ENCODE peak calls at places on chromosomes 4 and X, in ten cellular contexts. One of them, this sample, is unnamed.

GRCh38 chrX:46676399-46677351 is 82.2 kb downstream of the SLC9A7 start:
- DNase-seq in stimulated activated CD8-positive, alpha-beta memory T cell treated with anti-CD3 and anti-CD28 coated beads, Interleukin-4, amount 100 ng/mL, for 48 hours: no peak
- DNase-seq in endothelial cell: no peak
- DNase-seq in effector CD8-positive, alpha-beta T cell: no peak
- DNase-seq in NCI-H2029 treated with DMSO at 0.1 percent for 48 hours: no peak
- DNase-seq in posterior cingulate gyrus: no peak
- DNase-seq in stromal cell of bone marrow: no peak
- DNase-seq in left cardiac atrium: no peak
- DNase-seq in GM13977: no peak
- DNase-seq in NCI-H1436: no peak
- DNase-seq in this sample: no peak

GRCh38 chr4:28176942-28177341 is 1316.3 kb downstream of the STIM2 start:
- DNase-seq in NCI-H2029 treated with DMSO at 0.1 percent for 48 hours: no peak
- DNase-seq in endothelial cell: no peak
- DNase-seq in left cardiac atrium: no peak
- DNase-seq in NCI-H1436: no peak
- DNase-seq in effector CD8-positive, alpha-beta T cell: no peak
- DNase-seq in stromal cell of bone marrow: no peak
- DNase-seq in GM13977: no peak
- DNase-seq in stimulated activated CD8-positive, alpha-beta memory T cell treated with anti-CD3 and anti-CD28 coated beads, Interleukin-4, amount 100 ng/mL, for 48 hours: no peak
- DNase-seq in posterior cingulate gyrus: no peak
- DNase-seq in this sample: no peak

GRCh38 chr4:152572417-152573086 is 36.7 kb upstream of the FBXW7 start:
- DNase-seq in stimulated activated CD8-positive, alpha-beta memory T cell treated with anti-CD3 and anti-CD28 coated beads, Interleukin-4, amount 100 ng/mL, for 48 hours: no peak
- DNase-seq in posterior cingulate gyrus: no peak
- DNase-seq in left cardiac atrium: no peak
- DNase-seq in NCI-H2029 treated with DMSO at 0.1 percent for 48 hours: no peak
- DNase-seq in endothelial cell: no peak
- DNase-seq in NCI-H1436: no peak
- DNase-seq in effector CD8-positive, alpha-beta T cell: no peak
- DNase-seq in GM13977: no peak
- DNase-seq in stromal cell of bone marrow: no peak
- DNase-seq in this sample: no peak

GRCh38 chrX:130770615-130771014 is 132.4 kb downstream of the ENOX2 start:
- DNase-seq in left cardiac atrium: no peak
- DNase-seq in endothelial cell: no peak
- DNase-seq in NCI-H1436: no peak
- DNase-seq in effector CD8-positive, alpha-beta T cell: no peak
- DNase-seq in stromal cell of bone marrow: peak
- DNase-seq in NCI-H2029 treated with DMSO at 0.1 percent for 48 hours: no peak
- DNase-seq in posterior cingulate gyrus: no peak
- DNase-seq in stimulated activated CD8-positive, alpha-beta memory T cell treated with anti-CD3 and anti-CD28 coated beads, Interleukin-4, amount 100 ng/mL, for 48 hours: no peak
- DNase-seq in GM13977: no peak
- DNase-seq in this sample: no peak

GRCh38 chr4:6633091-6633906 is 7.2 kb upstream of the MRFAP1 start:
- DNase-seq in NCI-H1436: no peak
- DNase-seq in GM13977: no peak
- DNase-seq in stimulated activated CD8-positive, alpha-beta memory T cell treated with anti-CD3 and anti-CD28 coated beads, Interleukin-4, amount 100 ng/mL, for 48 hours: no peak
- DNase-seq in NCI-H2029 treated with DMSO at 0.1 percent for 48 hours: no peak
- DNase-seq in stromal cell of bone marrow: no peak
- DNase-seq in left cardiac atrium: no peak
- DNase-seq in endothelial cell: no peak
- DNase-seq in effector CD8-positive, alpha-beta T cell: no peak
- DNase-seq in posterior cingulate gyrus: no peak
- DNase-seq in this sample: no peak

GRCh38 chrX:46737041-46737440 is 21.9 kb downstream of the SLC9A7 start:
- DNase-seq in NCI-H1436: no peak
- DNase-seq in effector CD8-positive, alpha-beta T cell: no peak
- DNase-seq in GM13977: no peak
- DNase-seq in posterior cingulate gyrus: no peak
- DNase-seq in stromal cell of bone marrow: no peak
- DNase-seq in left cardiac atrium: no peak
- DNase-seq in NCI-H2029 treated with DMSO at 0.1 percent for 48 hours: no peak
- DNase-seq in stimulated activated CD8-positive, alpha-beta memory T cell treated with anti-CD3 and anti-CD28 coated beads, Interleukin-4, amount 100 ng/mL, for 48 hours: no peak
- DNase-seq in endothelial cell: no peak
- DNase-seq in this sample: no peak

GRCh38 chr4:86974481-86975050 is 39.8 kb downstream of the AFF1 start:
- DNase-seq in left cardiac atrium: no peak
- DNase-seq in stimulated activated CD8-positive, alpha-beta memory T cell treated with anti-CD3 and anti-CD28 coated beads, Interleukin-4, amount 100 ng/mL, for 48 hours: no peak
- DNase-seq in stromal cell of bone marrow: no peak
- DNase-seq in posterior cingulate gyrus: no peak
- DNase-seq in NCI-H2029 treated with DMSO at 0.1 percent for 48 hours: no peak
- DNase-seq in NCI-H1436: no peak
- DNase-seq in effector CD8-positive, alpha-beta T cell: no peak
- DNase-seq in endothelial cell: no peak
- DNase-seq in GM13977: no peak
- DNase-seq in this sample: no peak

GRCh38 chr4:186700746-186701145 is 22.9 kb downstream of the FAT1 start:
- DNase-seq in stimulated activated CD8-positive, alpha-beta memory T cell treated with anti-CD3 and anti-CD28 coated beads, Interleukin-4, amount 100 ng/mL, for 48 hours: no peak
- DNase-seq in stromal cell of bone marrow: peak
- DNase-seq in NCI-H1436: no peak
- DNase-seq in endothelial cell: no peak
- DNase-seq in NCI-H2029 treated with DMSO at 0.1 percent for 48 hours: no peak
- DNase-seq in posterior cingulate gyrus: no peak
- DNase-seq in effector CD8-positive, alpha-beta T cell: no peak
- DNase-seq in GM13977: no peak
- DNase-seq in left cardiac atrium: peak
- DNase-seq in this sample: peak

GRCh38 chr4:80615099-80615498 is 279.6 kb downstream of the CFAP299 start:
- DNase-seq in effector CD8-positive, alpha-beta T cell: no peak
- DNase-seq in stromal cell of bone marrow: no peak
- DNase-seq in stimulated activated CD8-positive, alpha-beta memory T cell treated with anti-CD3 and anti-CD28 coated beads, Interleukin-4, amount 100 ng/mL, for 48 hours: no peak
- DNase-seq in NCI-H1436: no peak
- DNase-seq in NCI-H2029 treated with DMSO at 0.1 percent for 48 hours: no peak
- DNase-seq in GM13977: no peak
- DNase-seq in posterior cingulate gyrus: no peak
- DNase-seq in endothelial cell: no peak
- DNase-seq in left cardiac atrium: no peak
- DNase-seq in this sample: no peak

GRCh38 chr4:24973471-24974251 is 57.1 kb downstream of the LGI2 start:
- DNase-seq in effector CD8-positive, alpha-beta T cell: no peak
- DNase-seq in stimulated activated CD8-positive, alpha-beta memory T cell treated with anti-CD3 and anti-CD28 coated beads, Interleukin-4, amount 100 ng/mL, for 48 hours: no peak
- DNase-seq in stromal cell of bone marrow: no peak
- DNase-seq in endothelial cell: no peak
- DNase-seq in NCI-H1436: no peak
- DNase-seq in NCI-H2029 treated with DMSO at 0.1 percent for 48 hours: peak
- DNase-seq in posterior cingulate gyrus: no peak
- DNase-seq in GM13977: no peak
- DNase-seq in left cardiac atrium: peak
- DNase-seq in this sample: peak

GRCh38 chr4:3321295-3321889 is 28.6 kb downstream of the RGS12 start:
- DNase-seq in effector CD8-positive, alpha-beta T cell: no peak
- DNase-seq in GM13977: no peak
- DNase-seq in stromal cell of bone marrow: no peak
- DNase-seq in stimulated activated CD8-positive, alpha-beta memory T cell treated with anti-CD3 and anti-CD28 coated beads, Interleukin-4, amount 100 ng/mL, for 48 hours: no peak
- DNase-seq in endothelial cell: no peak
- DNase-seq in NCI-H2029 treated with DMSO at 0.1 percent for 48 hours: no peak
- DNase-seq in posterior cingulate gyrus: peak
- DNase-seq in left cardiac atrium: peak
- DNase-seq in NCI-H1436: no peak
- DNase-seq in this sample: peak

GRCh38 chrX:7689791-7690412 is 153.1 kb upstream of the VCX start:
- DNase-seq in endothelial cell: no peak
- DNase-seq in posterior cingulate gyrus: no peak
- DNase-seq in left cardiac atrium: no peak
- DNase-seq in effector CD8-positive, alpha-beta T cell: no peak
- DNase-seq in GM13977: no peak
- DNase-seq in NCI-H2029 treated with DMSO at 0.1 percent for 48 hours: no peak
- DNase-seq in stimulated activated CD8-positive, alpha-beta memory T cell treated with anti-CD3 and anti-CD28 coated beads, Interleukin-4, amount 100 ng/mL, for 48 hours: no peak
- DNase-seq in NCI-H1436: no peak
- DNase-seq in stromal cell of bone marrow: no peak
- DNase-seq in this sample: no peak

GRCh38 chr4:183823394-183823793 is 81.7 kb upstream of the STOX2 start:
- DNase-seq in left cardiac atrium: peak
- DNase-seq in effector CD8-positive, alpha-beta T cell: no peak
- DNase-seq in stimulated activated CD8-positive, alpha-beta memory T cell treated with anti-CD3 and anti-CD28 coated beads, Interleukin-4, amount 100 ng/mL, for 48 hours: no peak
- DNase-seq in NCI-H1436: no peak
- DNase-seq in GM13977: no peak
- DNase-seq in stromal cell of bone marrow: peak
- DNase-seq in posterior cingulate gyrus: no peak
- DNase-seq in endothelial cell: no peak
- DNase-seq in NCI-H2029 treated with DMSO at 0.1 percent for 48 hours: no peak
- DNase-seq in this sample: peak

GRCh38 chrX:95059909-95060308 is 1385.9 kb downstream of the FAM133A start:
- DNase-seq in GM13977: no peak
- DNase-seq in endothelial cell: no peak
- DNase-seq in NCI-H2029 treated with DMSO at 0.1 percent for 48 hours: no peak
- DNase-seq in stromal cell of bone marrow: no peak
- DNase-seq in left cardiac atrium: no peak
- DNase-seq in posterior cingulate gyrus: no peak
- DNase-seq in effector CD8-positive, alpha-beta T cell: no peak
- DNase-seq in stimulated activated CD8-positive, alpha-beta memory T cell treated with anti-CD3 and anti-CD28 coated beads, Interleukin-4, amount 100 ng/mL, for 48 hours: no peak
- DNase-seq in NCI-H1436: no peak
- DNase-seq in this sample: no peak

GRCh38 chr4:76716020-76716419 is 181.9 kb downstream of the SOWAHB start:
- DNase-seq in stromal cell of bone marrow: no peak
- DNase-seq in stimulated activated CD8-positive, alpha-beta memory T cell treated with anti-CD3 and anti-CD28 coated beads, Interleukin-4, amount 100 ng/mL, for 48 hours: no peak
- DNase-seq in NCI-H1436: no peak
- DNase-seq in posterior cingulate gyrus: no peak
- DNase-seq in NCI-H2029 treated with DMSO at 0.1 percent for 48 hours: no peak
- DNase-seq in GM13977: no peak
- DNase-seq in endothelial cell: no peak
- DNase-seq in left cardiac atrium: no peak
- DNase-seq in effector CD8-positive, alpha-beta T cell: no peak
- DNase-seq in this sample: no peak

GRCh38 chr4:56130609-56131150 is 181.9 kb downstream of the CEP135 start:
- DNase-seq in stromal cell of bone marrow: no peak
- DNase-seq in endothelial cell: no peak
- DNase-seq in left cardiac atrium: no peak
- DNase-seq in stimulated activated CD8-positive, alpha-beta memory T cell treated with anti-CD3 and anti-CD28 coated beads, Interleukin-4, amount 100 ng/mL, for 48 hours: no peak
- DNase-seq in posterior cingulate gyrus: no peak
- DNase-seq in GM13977: no peak
- DNase-seq in NCI-H1436: no peak
- DNase-seq in NCI-H2029 treated with DMSO at 0.1 percent for 48 hours: peak
- DNase-seq in effector CD8-positive, alpha-beta T cell: no peak
- DNase-seq in this sample: no peak

GRCh38 chrX:15911729-15912550 is 57.3 kb upstream of the AP1S2 start:
- DNase-seq in endothelial cell: no peak
- DNase-seq in left cardiac atrium: no peak
- DNase-seq in effector CD8-positive, alpha-beta T cell: no peak
- DNase-seq in GM13977: peak
- DNase-seq in stimulated activated CD8-positive, alpha-beta memory T cell treated with anti-CD3 and anti-CD28 coated beads, Interleukin-4, amount 100 ng/mL, for 48 hours: no peak
- DNase-seq in NCI-H1436: no peak
- DNase-seq in NCI-H2029 treated with DMSO at 0.1 percent for 48 hours: no peak
- DNase-seq in stromal cell of bone marrow: no peak
- DNase-seq in posterior cingulate gyrus: no peak
- DNase-seq in this sample: no peak

GRCh38 chr4:165612936-165613335 is 234.1 kb downstream of the CPE start:
- DNase-seq in NCI-H1436: no peak
- DNase-seq in stromal cell of bone marrow: no peak
- DNase-seq in endothelial cell: no peak
- DNase-seq in left cardiac atrium: no peak
- DNase-seq in GM13977: no peak
- DNase-seq in effector CD8-positive, alpha-beta T cell: no peak
- DNase-seq in stimulated activated CD8-positive, alpha-beta memory T cell treated with anti-CD3 and anti-CD28 coated beads, Interleukin-4, amount 100 ng/mL, for 48 hours: no peak
- DNase-seq in posterior cingulate gyrus: no peak
- DNase-seq in NCI-H2029 treated with DMSO at 0.1 percent for 48 hours: no peak
- DNase-seq in this sample: no peak

GRCh38 chrX:120749141-120749846 is 119.4 kb upstream of the C1GALT1C1 start:
- DNase-seq in NCI-H2029 treated with DMSO at 0.1 percent for 48 hours: peak
- DNase-seq in left cardiac atrium: no peak
- DNase-seq in endothelial cell: peak
- DNase-seq in effector CD8-positive, alpha-beta T cell: no peak
- DNase-seq in stromal cell of bone marrow: no peak
- DNase-seq in NCI-H1436: peak
- DNase-seq in GM13977: no peak
- DNase-seq in stimulated activated CD8-positive, alpha-beta memory T cell treated with anti-CD3 and anti-CD28 coated beads, Interleukin-4, amount 100 ng/mL, for 48 hours: no peak
- DNase-seq in posterior cingulate gyrus: no peak
- DNase-seq in this sample: no peak

GRCh38 chr4:787561-787981 is 38.4 kb downstream of the CPLX1 start:
- DNase-seq in endothelial cell: no peak
- DNase-seq in NCI-H2029 treated with DMSO at 0.1 percent for 48 hours: no peak
- DNase-seq in effector CD8-positive, alpha-beta T cell: no peak
- DNase-seq in NCI-H1436: no peak
- DNase-seq in posterior cingulate gyrus: no peak
- DNase-seq in stimulated activated CD8-positive, alpha-beta memory T cell treated with anti-CD3 and anti-CD28 coated beads, Interleukin-4, amount 100 ng/mL, for 48 hours: no peak
- DNase-seq in GM13977: no peak
- DNase-seq in stromal cell of bone marrow: no peak
- DNase-seq in left cardiac atrium: no peak
- DNase-seq in this sample: no peak

GRCh38 chr4:123749408-123749807 is 352.8 kb downstream of the SPRY1 start:
- DNase-seq in NCI-H1436: no peak
- DNase-seq in NCI-H2029 treated with DMSO at 0.1 percent for 48 hours: no peak
- DNase-seq in stimulated activated CD8-positive, alpha-beta memory T cell treated with anti-CD3 and anti-CD28 coated beads, Interleukin-4, amount 100 ng/mL, for 48 hours: no peak
- DNase-seq in endothelial cell: no peak
- DNase-seq in posterior cingulate gyrus: no peak
- DNase-seq in GM13977: no peak
- DNase-seq in left cardiac atrium: peak
- DNase-seq in stromal cell of bone marrow: no peak
- DNase-seq in effector CD8-positive, alpha-beta T cell: no peak
- DNase-seq in this sample: peak

GRCh38 chrX:1466971-1467561 is 14.4 kb upstream of the ASMTL start:
- DNase-seq in GM13977: peak
- DNase-seq in stromal cell of bone marrow: no peak
- DNase-seq in stimulated activated CD8-positive, alpha-beta memory T cell treated with anti-CD3 and anti-CD28 coated beads, Interleukin-4, amount 100 ng/mL, for 48 hours: peak
- DNase-seq in NCI-H1436: no peak
- DNase-seq in NCI-H2029 treated with DMSO at 0.1 percent for 48 hours: no peak
- DNase-seq in endothelial cell: no peak
- DNase-seq in effector CD8-positive, alpha-beta T cell: no peak
- DNase-seq in left cardiac atrium: no peak
- DNase-seq in posterior cingulate gyrus: no peak
- DNase-seq in this sample: peak

This sample was measured in Right ventricle myocardium superior.